ENCODE peak calls at places on chromosomes 1 and 21, in six cellular contexts. C, W, H, T, P and G are unnamed samples.
A peak's percentile ranks its signal among the peaks of the same experiment; 100 is the strongest.

GRCh38 chr1:235954306-235955283 is 87.9 kb upstream of the LYST start:
- DNase-seq in T (no peak), P (no peak), H (no peak), C (no peak), W (no peak), G (no peak)

GRCh38 chr1:24318988-24319863 is at the start of gene GRHL3:
- DNase-seq in C (peak; percentile 29), T (peak; percentile 89), P (peak; percentile 18), W (peak; percentile 46), H (peak; percentile 92), G (no peak)

GRCh38 chr1:221712776-221713431 is 29.0 kb downstream of the DUSP10 start:
- DNase-seq in H (no peak), W (no peak), T (no peak), C (no peak), P (no peak), G (no peak)

GRCh38 chr1:6591222-6591621 is 11.4 kb downstream of the ZBTB48 start:
- DNase-seq in T (no peak), H (no peak), C (no peak), W (no peak), P (no peak), G (no peak)

GRCh38 chr1:99305626-99306025 is 41.3 kb downstream of the PLPPR4 start:
- DNase-seq in H (no peak), C (no peak), T (no peak), P (peak; percentile 27), W (no peak), G (no peak)

GRCh38 chr1:33086384-33086850 is 5.5 kb downstream of the AZIN2 start:
- DNase-seq in H (peak; percentile 44), T (peak; percentile 83), W (peak; percentile 62), C (peak; percentile 50), P (peak; percentile 81), G (peak; percentile 68)

GRCh38 chr1:109691762-109692161 is 4.1 kb downstream of the GSTM1 start:
- DNase-seq in T (no peak), W (no peak), H (no peak), P (no peak), C (no peak), G (no peak)

GRCh38 chr1:15492572-15492971 is 16.7 kb downstream of the CELA2B start:
- DNase-seq in C (no peak), H (no peak), T (no peak), W (no peak), P (no peak), G (no peak)

GRCh38 chr1:86394416-86394815 is 1.7 kb downstream of the ODF2L start:
- DNase-seq in H (no peak), C (no peak), W (no peak), T (no peak), P (no peak), G (no peak)

GRCh38 chr21:37658994-37659458 is 257.2 kb downstream of the KCNJ6 start:
- DNase-seq in H (no peak), C (peak; percentile 52), W (no peak), P (peak; percentile 69), T (peak; percentile 33), G (peak; percentile 9)

GRCh38 chr1:7891804-7892203 is 38.9 kb upstream of the UTS2 start:
- DNase-seq in C (no peak), H (no peak), P (no peak), W (no peak), T (no peak), G (no peak)

GRCh38 chr1:24501371-24502167 is 1.1 kb upstream of the RCAN3 start:
- DNase-seq in C (peak; percentile 26), H (no peak), T (peak; percentile 57), P (peak; percentile 68), W (no peak), G (peak; percentile 11)

GRCh38 chr1:23960291-23960718 is 677 bp downstream of the PNRC2 start:
- DNase-seq in C (no peak), T (no peak), P (no peak), H (no peak), W (no peak), G (no peak)

GRCh38 chr1:90387825-90388224 is 329.3 kb downstream of the BARHL2 start:
- DNase-seq in P (no peak), H (no peak), T (no peak), C (no peak), W (no peak), G (no peak)

GRCh38 chr1:240310226-240310925 is 218.7 kb downstream of the FMN2 start:
- DNase-seq in W (no peak), P (no peak), C (no peak), T (no peak), H (no peak), G (peak; percentile 24)

GRCh38 chr1:87805661-87806376 is 477.1 kb downstream of the LMO4 start:
- DNase-seq in W (peak; percentile 28), P (peak; percentile 81), H (no peak), C (peak; percentile 20), T (no peak), G (no peak)

GRCh38 chr1:44628962-44629756 is 45.1 kb downstream of the TMEM53 start:
- DNase-seq in W (no peak), P (peak; percentile 81), T (no peak), C (no peak), H (no peak), G (no peak)

GRCh38 chr1:30188329-30188728 is 535.1 kb downstream of the MATN1 start:
- DNase-seq in T (no peak), W (no peak), P (no peak), H (no peak), C (no peak), G (no peak)

GRCh38 chr1:222557148-222557547 is 9.2 kb upstream of the HHIPL2 start:
- DNase-seq in W (no peak), P (peak; percentile 45), C (no peak), H (no peak), T (no peak), G (no peak)

GRCh38 chr1:166184897-166185296 is 18.1 kb upstream of the FAM78B start:
- DNase-seq in H (no peak), T (peak; percentile 76), W (no peak), P (peak; percentile 90), C (no peak), G (no peak)

GRCh38 chr1:85563139-85563538 is 17.4 kb upstream of the CCN1 start:
- DNase-seq in T (no peak), W (no peak), H (no peak), C (no peak), P (no peak), G (no peak)

GRCh38 chr1:181504294-181505115 is 21.2 kb downstream of the CACNA1E start:
- DNase-seq in W (peak; percentile 62), C (peak; percentile 15), P (no peak), T (peak; percentile 84), H (peak; percentile 20), G (peak; percentile 22)

GRCh38 chr1:232404981-232405380 is 225.0 kb downstream of the SIPA1L2 start:
- DNase-seq in T (no peak), H (no peak), W (no peak), C (no peak), P (no peak), G (no peak)

GRCh38 chr1:66583021-66583420 is 49.1 kb downstream of the SGIP1 start:
- DNase-seq in P (no peak), T (no peak), W (no peak), C (no peak), H (no peak), G (no peak)

GRCh38 chr1:216186816-216187215 is 236.4 kb downstream of the USH2A start:
- DNase-seq in H (no peak), P (peak; percentile 67), C (no peak), W (no peak), T (no peak), G (no peak)